ENCODE peak calls at places on chromosome 5, in ten cellular contexts. U is ACHN; K is posterior vena cava; L is activated CD4-positive, CD25-positive, alpha-beta regulatory T cell treated with anti-CD3 and anti-CD28 coated beads, Interleukin-2, amount 50 U/mL, for 72 hours; F is upper lobe of right lung; D is DMS153; N is stimulated activated CD4-positive, alpha-beta T cell treated with anti-CD3 and anti-CD28 coated beads, Interleukin-4, amount 100 ng/mL, for 4 hours; H is neural crest cell; G is T-helper 1 cell; E is NCI-H748 treated with DMSO at 0.1 percent for 48 hours. Z is an unnamed sample.

GRCh38 chr5:125109293-125109692 is 362.9 kb upstream of the ZNF608 start:
- DNase-seq in U (no peak), K (no peak), G (no peak), L (no peak), H (no peak), F (no peak), N (no peak), E (peak; percentile 42), D (no peak), Z (no peak)

GRCh38 chr5:163915481-163915961 is 410.1 kb downstream of the MAT2B start:
- DNase-seq in L (no peak), H (no peak), E (peak; percentile 93), U (no peak), F (peak; percentile 50), N (no peak), D (peak; percentile 33), K (peak; percentile 77), G (no peak), Z (no peak)

GRCh38 chr5:60382761-60383160 is 317.2 kb downstream of the DEPDC1B start:
- DNase-seq in U (peak; percentile 27), N (no peak), K (no peak), L (no peak), E (no peak), G (no peak), H (no peak), F (no peak), D (no peak), Z (peak; percentile 45)

GRCh38 chr5:98750693-98751092 is 22.8 kb upstream of the RGMB start:
- DNase-seq in F (no peak), K (no peak), D (no peak), L (no peak), N (no peak), H (no peak), E (no peak), U (no peak), G (no peak), Z (peak; percentile 43)

GRCh38 chr5:43049216-43049615 is 9.1 kb upstream of the ANXA2R start:
- DNase-seq in L (no peak), U (no peak), F (no peak), K (no peak), G (no peak), E (no peak), N (no peak), H (no peak), D (no peak), Z (no peak)

GRCh38 chr5:16418471-16418922 is 47.1 kb downstream of the ZNF622 start:
- DNase-seq in H (no peak), N (no peak), F (no peak), U (no peak), L (no peak), G (no peak), D (no peak), K (no peak), E (no peak), Z (no peak)

GRCh38 chr5:101306391-101307137 is 403.5 kb upstream of the ST8SIA4 start:
- DNase-seq in K (no peak), D (peak; percentile 66), N (no peak), U (peak; percentile 12), E (peak; percentile 89), F (no peak), L (no peak), G (no peak), H (no peak), Z (no peak)

GRCh38 chr5:137265457-137265856 is 233.7 kb downstream of the SPOCK1 start:
- DNase-seq in H (no peak), E (no peak), F (no peak), D (no peak), U (no peak), L (no peak), K (no peak), G (no peak), N (no peak), Z (no peak)

GRCh38 chr5:123807177-123807900 is 295.4 kb downstream of the CSNK1G3 start:
- DNase-seq in L (no peak), E (peak; percentile 70), N (no peak), F (no peak), K (no peak), D (no peak), G (no peak), H (no peak), U (no peak), Z (peak; percentile 73)

GRCh38 chr5:17374157-17374556 is 123.9 kb upstream of the TAF11L2 start:
- DNase-seq in H (no peak), E (no peak), F (no peak), N (no peak), K (no peak), U (no peak), L (no peak), D (no peak), G (no peak), Z (no peak)

GRCh38 chr5:132385321-132386105 is 16.0 kb downstream of the SLC22A5 start:
- DNase-seq in N (peak; percentile 62), D (peak; percentile 20), H (peak; percentile 21), G (peak; percentile 78), U (peak; percentile 67), L (peak; percentile 44), E (peak; percentile 13), F (no peak), K (no peak), Z (peak; percentile 57)

GRCh38 chr5:170338933-170339779 is 41.6 kb upstream of the LCP2 start:
- DNase-seq in H (no peak), D (no peak), N (peak; percentile 72), F (no peak), E (no peak), L (peak; percentile 62), K (no peak), U (no peak), G (peak; percentile 73), Z (no peak)

GRCh38 chr5:145360936-145361335 is 474.2 kb downstream of the PRELID2 start:
- DNase-seq in D (no peak), G (no peak), H (no peak), F (no peak), K (no peak), U (no peak), E (no peak), N (no peak), L (no peak), Z (no peak)

Z was measured in A673.